ENCODE peak calls at places on chromosomes 13 and 19, in five cellular contexts. Z is K562, F is Panc1, S is breast epithelium, N is prostate gland. W is an unnamed sample. For H3K4me1, the result is how much of the 10 kb centered on the place peaks cover.

GRCh38 chr13:32905864-32906180 is 110.4 kb upstream of the KL start:
- DNase-seq in Z (no peak), F (no peak), S (no peak), N (no peak), W (no peak)

GRCh38 chr19:41321600-41322270 is 11.8 kb downstream of the CCDC97 start:
- DNase-seq in Z (peak), F (no peak), S (no peak), N (no peak), W (no peak)

GRCh38 chr19:29965529-29965928 is 23.5 kb downstream of the URI1 start:
- DNase-seq in Z (no peak), F (no peak), S (no peak), N (no peak), W (no peak)

GRCh38 chr19:35146746-35147466 is 3.9 kb downstream of the FXYD7 start:
- DNase-seq in Z (no peak), F (no peak), S (no peak), N (no peak), W (no peak)

GRCh38 chr13:30792257-30793000 is 57.1 kb downstream of the ALOX5AP start:
- DNase-seq in Z (no peak), F (no peak), S (peak), N (peak), W (no peak)

GRCh38 chr13:83386609-83387008 is 495.7 kb downstream of the SLITRK1 start:
- DNase-seq in Z (no peak), F (no peak), S (no peak), N (no peak), W (no peak)

GRCh38 chr13:32426191-32426980 is 1.5 kb downstream of the N4BP2L1 start:
- DNase-seq in Z (no peak), F (no peak), S (no peak), N (no peak), W (no peak)

GRCh38 chr13:105798541-105798940 is 736.9 kb downstream of the EFNB2 start:
- DNase-seq in Z (no peak), F (no peak), S (no peak), N (no peak), W (no peak)

GRCh38 chr13:95180513-95181245 is 120.6 kb downstream of the ABCC4 start:
- DNase-seq in Z (no peak), F (no peak), S (no peak), N (no peak), W (no peak)

GRCh38 chr19:50717891-50718254 is 1.7 kb downstream of the SHANK1 start:
- DNase-seq in Z (no peak), F (no peak), S (no peak), N (no peak), W (no peak)

GRCh38 chr13:25860862-25861261 is 191.0 kb downstream of the SHISA2 start:
- DNase-seq in Z (no peak), F (no peak), S (no peak), N (no peak), W (no peak)

GRCh38 chr13:75621147-75621546 is 15.0 kb upstream of the LMO7 start:
- DNase-seq in Z (no peak), F (no peak), S (no peak), N (no peak), W (no peak)

GRCh38 chr13:73082471-73082870 is 23.7 kb downstream of the KLF5 start:
- DNase-seq in Z (no peak), F (no peak), S (no peak), N (no peak), W (no peak)

GRCh38 chr13:32224916-32225315 is 90.2 kb downstream of the ZAR1L start:
- DNase-seq in Z (no peak), F (no peak), S (no peak), N (no peak), W (no peak)

GRCh38 chr19:57802269-57802668 is 12.4 kb downstream of the ZNF552 start:
- DNase-seq in Z (no peak), F (no peak), S (no peak), N (no peak), W (no peak)

GRCh38 chr19:15843186-15843585 is 27.7 kb upstream of the OR10H1 start:
- DNase-seq in Z (no peak), F (no peak), S (no peak), N (no peak), W (no peak)

GRCh38 chr13:66528139-66528538 is 702.0 kb downstream of the PCDH9 start:
- DNase-seq in Z (no peak), F (no peak), S (no peak), N (no peak), W (no peak)

GRCh38 chr13:103386341-103386740 is 320.1 kb upstream of the SLC10A2 start:
- DNase-seq in Z (no peak), F (no peak), S (no peak), N (no peak), W (no peak)

GRCh38 chr19:39263912-39264305 is 4.3 kb upstream of the IFNL2 start:
- DNase-seq in Z (no peak), F (no peak), S (no peak), N (no peak), W (no peak)

GRCh38 chr13:75421987-75422386 is 60.0 kb downstream of the TBC1D4 start:
- DNase-seq in Z (no peak), F (no peak), S (no peak), N (no peak), W (no peak)

GRCh38 chr19:39398297-39398864 is 7.2 kb downstream of the MED29 start:
- DNase-seq in Z (peak), F (peak), S (no peak), N (no peak), W (no peak)

GRCh38 chr13:31803327-31803726 is 64.0 kb downstream of the RXFP2 start:
- DNase-seq in Z (no peak), F (no peak), S (no peak), N (no peak), W (no peak)

GRCh38 chr13:21330126-21330861 is 128.8 kb downstream of the ZDHHC20 start:
- DNase-seq in Z (no peak), F (no peak), S (no peak), N (no peak), W (no peak)

GRCh38 chr19:49413348-49413747 is 9.9 kb downstream of the PTH2 start:
- DNase-seq in Z (no peak), F (no peak), S (no peak), N (no peak), W (no peak)

GRCh38 chr13:99218969-99219368 is 18.3 kb downstream of the UBAC2 start:
- DNase-seq in Z (no peak), F (no peak), S (no peak), N (no peak), W (no peak)

GRCh38 chr19:20413705-20414104 is 151.9 kb downstream of the ZNF737 start:
- DNase-seq in Z (no peak), F (no peak), S (no peak), N (no peak), W (no peak)

GRCh38 chr13:103303078-103303651 is 236.9 kb upstream of the SLC10A2 start:
- DNase-seq in Z (no peak), F (no peak), S (no peak), N (no peak), W (no peak)

GRCh38 chr19:54231077-54231931 is 8.5 kb upstream of the LILRB3 start:
- DNase-seq in Z (peak), F (no peak), S (peak), N (peak), W (no peak)

GRCh38 chr19:982567-983170 is 1.5 kb upstream of the WDR18 start:
- DNase-seq in Z (peak), F (no peak), S (peak), N (peak), W (no peak)

GRCh38 chr19:36420961-36421748 is 2.7 kb upstream of the ZFP82 start:
- DNase-seq in Z (no peak), F (no peak), S (no peak), N (no peak), W (no peak)

GRCh38 chr19:4474504-4475136 is 2.5 kb downstream of the HDGFL2 start:
- DNase-seq in Z (peak), F (no peak), S (no peak), N (no peak), W (no peak)

GRCh38 chr13:84802073-84802472 is 919.8 kb upstream of the SLITRK1 start:
- DNase-seq in Z (no peak), F (no peak), S (no peak), N (no peak), W (no peak)

GRCh38 chr13:79549355-79550106 is 68.6 kb downstream of the NDFIP2 start:
- DNase-seq in Z (no peak), F (no peak), S (no peak), N (no peak), W (no peak)

GRCh38 chr19:36417752-36418286 is 625 bp downstream of the ZFP82 start:
- DNase-seq in Z (peak), F (no peak), S (no peak), N (no peak), W (no peak)

GRCh38 chr13:109026266-109026665 is 396.9 kb downstream of the MYO16 start:
- DNase-seq in Z (no peak), F (no peak), S (no peak), N (no peak), W (no peak)

GRCh38 chr13:106986033-106986484 is 418.1 kb upstream of the ARGLU1 start:
- DNase-seq in Z (no peak), F (no peak), S (no peak), N (no peak), W (no peak)

GRCh38 chr19:42280761-42281174 is 11.7 kb downstream of the CIC start:
- DNase-seq in Z (peak), F (no peak), S (no peak), N (no peak), W (no peak)

GRCh38 chr19:35213678-35214632 is 14.6 kb downstream of the FAM187B start:
- DNase-seq in Z (no peak), F (peak), S (peak), N (peak), W (no peak)

GRCh38 chr19:49458567-49458903 is 5.5 kb downstream of the ALDH16A1 start:
- DNase-seq in Z (no peak), F (no peak), S (no peak), N (no peak), W (no peak)

GRCh38 chr13:91358384-91358776 is 10.9 kb downstream of the MIR17HG start:
- DNase-seq in Z (peak), F (no peak), S (no peak), N (no peak), W (no peak)
- TF ChIP-seq POLR2AphosphoS5 in Z (no peak), F (peak), S (no peak), N (no peak), W (no peak)

GRCh38 chr19:2170219-2170618 is 6.5 kb downstream of the DOT1L start:
- DNase-seq in Z (no peak), F (no peak), S (no peak), N (no peak), W (no peak)

GRCh38 chr19:2173388-2173787 is 9.7 kb downstream of the DOT1L start:
- DNase-seq in Z (no peak), F (no peak), S (no peak), N (no peak), W (no peak)

GRCh38 chr19:2170987-2171348 is 7.2 kb downstream of the DOT1L start:
- DNase-seq in Z (no peak), F (no peak), S (no peak), N (no peak), W (no peak)

GRCh38 chr19:2173841-2174577 is 10.3 kb downstream of the DOT1L start:
- DNase-seq in Z (no peak), F (no peak), S (no peak), N (no peak), W (no peak)

DNA sequence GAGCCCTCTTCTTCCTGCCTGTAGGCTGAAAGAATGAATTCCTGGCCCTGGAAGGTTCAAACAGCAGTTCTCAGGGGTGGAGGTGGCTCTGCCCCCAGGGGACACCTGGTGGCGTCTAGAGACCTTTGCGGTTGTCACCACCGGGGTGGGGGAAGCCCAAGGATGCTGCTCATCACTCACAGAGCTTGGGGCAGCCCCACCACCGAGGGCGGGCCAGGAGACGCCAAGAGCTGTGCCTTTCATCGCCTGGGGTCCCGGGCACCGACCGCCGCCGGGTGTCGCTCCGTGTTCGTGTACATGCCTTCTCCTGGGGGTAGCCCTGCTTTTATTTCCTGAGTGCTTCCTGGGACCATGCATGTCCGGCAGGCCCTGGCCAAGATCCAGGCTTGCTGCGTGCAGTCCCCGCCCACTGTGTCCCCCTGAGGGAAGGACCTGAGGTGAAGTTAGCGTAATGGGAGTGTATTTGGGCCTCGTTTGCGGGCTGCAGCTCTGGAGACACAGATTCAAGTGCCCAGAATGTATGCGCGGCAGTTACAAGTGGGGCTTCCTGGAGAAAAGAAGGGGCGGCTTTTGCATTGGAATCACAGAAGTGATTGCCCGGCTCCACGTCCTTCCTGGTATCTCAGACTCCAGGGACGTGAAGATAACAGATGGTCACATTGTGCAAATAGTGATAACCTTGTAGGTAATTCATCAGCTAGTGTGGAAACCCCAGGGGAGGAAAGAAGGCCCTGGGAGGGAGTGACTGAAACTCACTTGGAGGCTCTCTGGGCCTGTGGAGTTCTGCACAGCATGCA is 7.8 kb downstream of the DOT1L start:
- DNase-seq in Z (peak), F (no peak), S (no peak), N (no peak), W (no peak)
- TF ChIP-seq CTCF in Z (peak), F (no peak), S (no peak), N (no peak), W (no peak)

GRCh38 chr19:13835791-13836723 is 40.8 kb downstream of the ZSWIM4 start:
- DNase-seq in Z (no peak), F (no peak), S (no peak), N (no peak), W (no peak)
- H3K4me1 ChIP-seq in Z (under half), F (under half), S (under half), N (under half), W (half or more)

GRCh38 chr19:48290923-48291700 is 21.2 kb downstream of the ZNF114 start:
- DNase-seq in Z (peak), F (peak), S (peak), N (peak), W (no peak)
- TF ChIP-seq POLR2AphosphoS5 in Z (no peak), F (no peak), S (no peak), N (peak), W (peak)

DNA sequence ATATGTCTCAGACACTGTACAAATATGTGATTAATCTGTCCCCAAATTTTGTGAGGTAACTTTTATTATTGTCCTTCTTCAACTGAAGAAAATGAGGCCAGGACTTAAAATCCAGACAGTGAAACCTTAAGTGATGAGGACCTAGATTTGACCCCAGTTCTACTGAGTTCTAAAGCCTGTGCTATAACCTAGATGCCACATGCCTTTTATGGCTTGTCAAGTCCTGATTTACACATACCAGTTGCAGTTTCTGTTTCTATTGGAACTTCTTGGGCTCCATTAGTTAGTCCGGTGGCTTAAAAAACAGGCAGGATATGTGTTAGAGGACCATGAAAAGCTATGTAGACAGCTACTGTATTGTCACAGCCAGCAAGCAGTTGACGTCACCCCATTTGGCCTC is 436.5 kb upstream of the KLHL1 start:
- DNase-seq in Z (no peak), F (no peak), S (no peak), N (no peak), W (no peak)
- TF ChIP-seq CTCF in Z (no peak), F (no peak), S (no peak), N (no peak), W (no peak)

DNA sequence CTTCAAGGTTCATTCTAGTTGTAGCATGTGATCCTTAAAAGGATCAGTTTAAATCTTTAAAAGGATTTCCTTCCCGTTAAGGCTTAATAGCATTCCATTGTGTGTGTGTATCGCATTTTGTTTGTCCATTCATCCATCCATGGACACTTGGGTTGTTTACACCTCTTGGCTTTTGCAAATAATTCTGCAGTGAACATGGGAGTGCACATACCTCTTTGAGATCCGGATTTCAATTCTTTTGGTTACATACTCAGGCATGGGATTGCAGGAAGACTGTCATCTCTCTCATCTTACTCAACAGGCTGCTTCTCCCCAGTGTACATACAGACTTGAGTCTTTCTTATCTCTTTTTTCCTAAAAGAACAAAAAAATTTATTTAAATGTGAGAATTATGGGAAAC is 1.2 kb downstream of the RNF113B start:
- DNase-seq in Z (no peak), F (no peak), S (no peak), N (no peak), W (no peak)
- H3K4me1 ChIP-seq in Z (under half), F (under half), S (under half), N (under half), W (under half)